ENCODE peak calls at places on chromosomes 7 and 10, in nine cellular contexts. G is endodermal cell, Y is AG04450, T is fibroblast of pulmonary artery, S is spleen, J is heart left ventricle, U is A673, O is colonic mucosa, L is brain microvascular endothelial cell. Q is an unnamed sample.

GRCh38 chr7:47968852-47969774 is 10.3 kb downstream of the HUS1 start:
- DNase-seq in G (peak; percentile 93), Y (no peak), T (peak; percentile 79), S (no peak), J (peak; percentile 68), U (peak; percentile 75), O (peak; percentile 78), L (peak; percentile 71), Q (no peak)

GRCh38 chr7:147556317-147556716 is 1034.2 kb upstream of the C7orf33 start:
- DNase-seq in G (no peak), Y (no peak), T (no peak), S (no peak), J (no peak), U (no peak), O (no peak), L (no peak), Q (no peak)

GRCh38 chr10:91049961-91050360 is 129.1 kb upstream of the ANKRD1 start:
- DNase-seq in G (no peak), Y (no peak), T (no peak), S (no peak), J (no peak), U (no peak), O (no peak), L (no peak), Q (no peak)

GRCh38 chr7:111919690-111920179 is 286.5 kb downstream of the DOCK4 start:
- DNase-seq in G (no peak), Y (no peak), T (no peak), S (no peak), J (no peak), U (no peak), O (no peak), L (peak; percentile 45), Q (no peak)

GRCh38 chr7:82755705-82756551 is 312.4 kb upstream of the CACNA2D1 start:
- DNase-seq in G (no peak), Y (peak; percentile 21), T (peak; percentile 3), S (no peak), J (no peak), U (no peak), O (no peak), L (peak; percentile 69), Q (peak; percentile 49)

GRCh38 chr10:53918755-53919154 is 882.3 kb downstream of the PCDH15 start:
- DNase-seq in G (no peak), Y (no peak), T (no peak), S (no peak), J (no peak), U (no peak), O (no peak), L (no peak), Q (no peak)

GRCh38 chr10:92712016-92712889 is 22.5 kb downstream of the HHEX start:
- DNase-seq in G (no peak), Y (no peak), T (no peak), S (no peak), J (no peak), U (peak; percentile 53), O (no peak), L (peak; percentile 80), Q (peak; percentile 12)

GRCh38 chr7:27579565-27579964 is 83.1 kb downstream of the HIBADH start:
- DNase-seq in G (no peak), Y (no peak), T (no peak), S (no peak), J (no peak), U (no peak), O (no peak), L (no peak), Q (no peak)

GRCh38 chr7:116895849-116896248 is 33.5 kb downstream of the CAPZA2 start:
- DNase-seq in G (no peak), Y (no peak), T (no peak), S (no peak), J (no peak), U (no peak), O (no peak), L (no peak), Q (no peak)

GRCh38 chr10:67816719-67817118 is 21.3 kb downstream of the DNAJC12 start:
- DNase-seq in G (no peak), Y (no peak), T (no peak), S (no peak), J (no peak), U (no peak), O (no peak), L (no peak), Q (no peak)

GRCh38 chr10:67815571-67816059 is 22.4 kb downstream of the DNAJC12 start:
- DNase-seq in G (no peak), Y (no peak), T (peak; percentile 33), S (no peak), J (no peak), U (peak; percentile 87), O (no peak), L (peak; percentile 16), Q (no peak)

GRCh38 chr10:67818323-67818722 is 19.7 kb downstream of the DNAJC12 start:
- DNase-seq in G (no peak), Y (no peak), T (peak; percentile 38), S (no peak), J (no peak), U (peak; percentile 82), O (no peak), L (peak; percentile 78), Q (no peak)
- H3K4me3 ChIP-seq in G (no peak overlapping the region), Y (no peak overlapping the region), T (no peak overlapping the region), S (no peak overlapping the region), J (no peak overlapping the region), U (no peak overlapping the region), O (no peak overlapping the region), L (no peak overlapping the region), Q (no peak overlapping the region)

GRCh38 chr10:83165164-83165563 is 974.1 kb upstream of the GHITM start:
- DNase-seq in G (no peak), Y (no peak), T (no peak), S (no peak), J (no peak), U (no peak), O (no peak), L (no peak), Q (no peak)

GRCh38 chr10:83164134-83164533 is 975.2 kb upstream of the GHITM start:
- DNase-seq in G (no peak), Y (no peak), T (no peak), S (no peak), J (no peak), U (no peak), O (no peak), L (no peak), Q (no peak)

GRCh38 chr10:83167081-83167480 is 972.2 kb upstream of the GHITM start:
- DNase-seq in G (peak; percentile 40), Y (no peak), T (no peak), S (no peak), J (no peak), U (no peak), O (no peak), L (no peak), Q (no peak)

GRCh38 chr10:83166344-83166743 is 973.0 kb upstream of the GHITM start:
- DNase-seq in G (peak; percentile 87), Y (no peak), T (no peak), S (no peak), J (no peak), U (peak; percentile 2), O (no peak), L (no peak), Q (no peak)
- TF ChIP-seq CTCF in G (peak; percentile 72), Y (no peak), T (no peak), S (no peak), J (no peak), U (no peak), O (no peak), L (no peak), Q (no peak)

GRCh38 chr10:73032536-73032935 is 64.1 kb downstream of the P4HA1 start:
- DNase-seq in G (no peak), Y (no peak), T (no peak), S (no peak), J (no peak), U (no peak), O (no peak), L (no peak), Q (no peak)
- H3K4me3 ChIP-seq in G (no peak overlapping the region), Y (no peak overlapping the region), T (no peak overlapping the region), S (no peak overlapping the region), J (no peak overlapping the region), U (no peak overlapping the region), O (no peak overlapping the region), L (no peak overlapping the region), Q (no peak overlapping the region)

GRCh38 chr10:3620818-3621217 is 164.2 kb downstream of the KLF6 start:
- DNase-seq in G (no peak), Y (no peak), T (no peak), S (no peak), J (no peak), U (no peak), O (no peak), L (no peak), Q (no peak)

GRCh38 chr10:3624367-3624766 is 160.6 kb downstream of the KLF6 start:
- DNase-seq in G (no peak), Y (peak; percentile 15), T (peak; percentile 58), S (no peak), J (no peak), U (no peak), O (no peak), L (peak; percentile 90), Q (peak; percentile 23)

GRCh38 chr10:3623746-3624145 is 161.3 kb downstream of the KLF6 start:
- DNase-seq in G (no peak), Y (peak; percentile 59), T (peak; percentile 81), S (no peak), J (no peak), U (no peak), O (no peak), L (peak; percentile 84), Q (peak; percentile 67)

GRCh38 chr10:3622845-3623621 is 162.0 kb downstream of the KLF6 start:
- DNase-seq in G (no peak), Y (no peak), T (peak; percentile 22), S (no peak), J (no peak), U (no peak), O (no peak), L (peak; percentile 48), Q (no peak)

DNA sequence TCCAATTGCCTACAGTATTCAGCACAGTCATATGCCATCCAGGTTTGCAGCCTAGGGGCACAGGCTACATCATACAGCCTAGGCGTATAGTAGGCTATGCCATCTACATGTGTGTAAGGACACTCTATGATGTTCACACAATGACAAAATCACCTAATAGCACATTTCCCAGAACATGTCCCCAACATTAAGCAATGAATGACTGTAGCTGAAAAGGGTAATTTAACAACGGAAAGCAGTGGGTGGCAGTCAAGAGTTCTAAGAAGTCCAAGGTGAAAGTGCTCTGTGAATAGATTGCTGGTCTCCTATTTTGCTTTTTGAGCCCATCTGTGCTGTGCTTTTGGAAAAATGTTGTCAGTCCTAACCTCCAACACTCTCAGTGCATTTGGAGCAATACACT is 162.6 kb downstream of the KLF6 start:
- DNase-seq in G (no peak), Y (no peak), T (no peak), S (no peak), J (no peak), U (peak; percentile 15), O (no peak), L (no peak), Q (no peak)
- TF ChIP-seq CTCF in G (no peak), Y (no peak), T (no peak), S (no peak), J (no peak), U (peak; percentile 18), O (no peak), L (no peak), Q (no peak)

GRCh38 chr10:110209399-110209925 is 2.1 kb downstream of the MXI1 start:
- DNase-seq in G (peak; percentile 77), Y (peak; percentile 24), T (peak; percentile 69), S (peak; percentile 86), J (peak; percentile 71), U (peak; percentile 77), O (no peak), L (peak; percentile 69), Q (no peak)
- H3K4me3 ChIP-seq in G (peak overlapping the region; percentile 94), Y (peak overlapping the region; percentile 78), T (peak overlapping the region; percentile 80), S (peak overlapping the region; percentile 66), J (peak overlapping the region; percentile 92), U (peak overlapping the region; percentile 92), O (peak overlapping the region; percentile 70), L (peak overlapping the region; percentile 72), Q (peak overlapping the region; percentile 80)

GRCh38 chr10:70053896-70054641 is 1.4 kb downstream of the MACROH2A2 start:
- DNase-seq in G (peak; percentile 86), Y (no peak), T (peak; percentile 16), S (no peak), J (peak; percentile 28), U (peak; percentile 77), O (peak; percentile 44), L (no peak), Q (no peak)
- TF ChIP-seq CTCF in G (peak; percentile 81), Y (peak; percentile 36), T (peak; percentile 3), S (no peak), J (peak; percentile 32), U (peak; percentile 51), O (no peak), L (peak; percentile 50), Q (peak; percentile 35)